ENCODE peak calls at places on chromosomes 4 and X, in five cellular contexts. M is astrocyte of the spinal cord, J is spleen, Q is neural crest cell, W is A549. Y is an unnamed sample.
A peak's percentile ranks its signal among the peaks of the same experiment; 100 is the strongest.

GRCh38 chr4:78644744-78645330 is 93.3 kb downstream of the ANXA3 start:
- DNase-seq in M (peak; percentile 81), J (peak; percentile 85), Q (peak; percentile 20), W (peak; percentile 68), Y (peak; percentile 82)

GRCh38 chrX:13824746-13825145 is 7.9 kb upstream of the GPM6B start:
- DNase-seq in M (no peak), J (no peak), Q (no peak), W (no peak), Y (no peak)

GRCh38 chrX:134236690-134237362 is at the start of gene CCDC160:
- DNase-seq in M (peak; percentile 23), J (peak; percentile 81), Q (peak; percentile 73), W (peak; percentile 28), Y (no peak)

GRCh38 chrX:34909151-34909550 is 33.4 kb upstream of the FAM47B start:
- DNase-seq in M (no peak), J (no peak), Q (no peak), W (no peak), Y (peak; percentile 22)

GRCh38 chr4:41722171-41722570 is 26.4 kb downstream of the PHOX2B start:
- DNase-seq in M (no peak), J (no peak), Q (no peak), W (no peak), Y (no peak)

GRCh38 chr4:87896020-87896621 is 63.4 kb downstream of the MEPE start:
- DNase-seq in M (peak; percentile 85), J (no peak), Q (no peak), W (peak; percentile 14), Y (peak; percentile 77)

GRCh38 chr4:108620101-108620932 is at the start of gene RPL34:
- DNase-seq in M (peak; percentile 98), J (peak; percentile 99), Q (peak; percentile 88), W (peak; percentile 72), Y (peak; percentile 98)

GRCh38 chr4:119026662-119027444 is 108.8 kb upstream of the MYOZ2 start:
- DNase-seq in M (no peak), J (no peak), Q (no peak), W (peak; percentile 28), Y (peak; percentile 69)

GRCh38 chr4:162352580-162353107 is 188.8 kb upstream of the FSTL5 start:
- DNase-seq in M (no peak), J (no peak), Q (no peak), W (no peak), Y (no peak)

GRCh38 chrX:123308663-123309062 is 124.6 kb downstream of the GRIA3 start:
- DNase-seq in M (peak; percentile 3), J (no peak), Q (no peak), W (no peak), Y (no peak)

GRCh38 chr4:36921474-36922220 is 322.9 kb upstream of the NWD2 start:
- DNase-seq in M (no peak), J (no peak), Q (no peak), W (no peak), Y (no peak)

GRCh38 chr4:205097-205756 is 80.9 kb downstream of the ZNF718 start:
- DNase-seq in M (no peak), J (no peak), Q (no peak), W (no peak), Y (no peak)

GRCh38 chr4:15106417-15106816 is 104.1 kb downstream of the CPEB2 start:
- DNase-seq in M (no peak), J (no peak), Q (no peak), W (no peak), Y (no peak)

GRCh38 chr4:646460-646859 is 21.1 kb downstream of the PDE6B start:
- DNase-seq in M (no peak), J (peak; percentile 41), Q (no peak), W (no peak), Y (no peak)

GRCh38 chr4:76527666-76528065 is 92.6 kb downstream of the SHROOM3 start:
- DNase-seq in M (no peak), J (no peak), Q (no peak), W (no peak), Y (no peak)

GRCh38 chr4:139084425-139085093 is 69.0 kb downstream of the NOCT start:
- DNase-seq in M (no peak), J (peak; percentile 97), Q (no peak), W (peak; percentile 60), Y (no peak)

GRCh38 chr4:157576671-157577070 is 356.1 kb downstream of the GRIA2 start:
- DNase-seq in M (no peak), J (no peak), Q (no peak), W (no peak), Y (no peak)

GRCh38 chrX:13078739-13079444 is 34.5 kb upstream of the FAM9C start:
- DNase-seq in M (peak; percentile 91), J (no peak), Q (no peak), W (no peak), Y (peak; percentile 84)

GRCh38 chr4:80069837-80070788 is 2.9 kb downstream of the ANTXR2 start:
- DNase-seq in M (peak; percentile 22), J (no peak), Q (no peak), W (no peak), Y (no peak)

GRCh38 chr4:13983189-13983790 is 355.8 kb upstream of the BOD1L1 start:
- DNase-seq in M (no peak), J (no peak), Q (no peak), W (no peak), Y (no peak)

GRCh38 chr4:184807797-184808718 is 17.7 kb downstream of the ACSL1 start:
- DNase-seq in M (peak; percentile 76), J (no peak), Q (peak; percentile 56), W (no peak), Y (peak; percentile 54)

GRCh38 chrX:68363984-68364383 is 69.3 kb downstream of the OPHN1 start:
- DNase-seq in M (no peak), J (no peak), Q (no peak), W (no peak), Y (no peak)

GRCh38 chrX:39331062-39331704 is 529.9 kb downstream of the MID1IP1 start:
- DNase-seq in M (no peak), J (no peak), Q (no peak), W (no peak), Y (no peak)

GRCh38 chr4:95410387-95411005 is 138.3 kb downstream of the UNC5C start:
- DNase-seq in M (no peak), J (no peak), Q (peak; percentile 24), W (no peak), Y (no peak)

GRCh38 chr4:69749771-69750170 is 10.6 kb downstream of the SULT1B1 start:
- DNase-seq in M (peak; percentile 31), J (no peak), Q (no peak), W (no peak), Y (peak; percentile 62)

GRCh38 chr4:15400911-15401671 is 26.7 kb upstream of the C1QTNF7 start:
- DNase-seq in M (peak; percentile 65), J (peak; percentile 86), Q (no peak), W (no peak), Y (peak; percentile 96)

GRCh38 chrX:153004780-153005179 is 10.9 kb upstream of the PNMA5 start:
- DNase-seq in M (no peak), J (no peak), Q (no peak), W (no peak), Y (no peak)

GRCh38 chr4:140423106-140423505 is 4.3 kb downstream of the CLGN start:
- DNase-seq in M (peak; percentile 19), J (no peak), Q (no peak), W (no peak), Y (peak; percentile 46)

GRCh38 chr4:140427919-140428471 is 547 bp upstream of the CLGN start:
- DNase-seq in M (no peak), J (no peak), Q (no peak), W (no peak), Y (peak; percentile 53)

GRCh38 chr4:140427104-140427918 is at the start of gene CLGN:
- DNase-seq in M (peak; percentile 61), J (peak; percentile 89), Q (peak; percentile 89), W (peak; percentile 63), Y (peak; percentile 38)

DNA sequence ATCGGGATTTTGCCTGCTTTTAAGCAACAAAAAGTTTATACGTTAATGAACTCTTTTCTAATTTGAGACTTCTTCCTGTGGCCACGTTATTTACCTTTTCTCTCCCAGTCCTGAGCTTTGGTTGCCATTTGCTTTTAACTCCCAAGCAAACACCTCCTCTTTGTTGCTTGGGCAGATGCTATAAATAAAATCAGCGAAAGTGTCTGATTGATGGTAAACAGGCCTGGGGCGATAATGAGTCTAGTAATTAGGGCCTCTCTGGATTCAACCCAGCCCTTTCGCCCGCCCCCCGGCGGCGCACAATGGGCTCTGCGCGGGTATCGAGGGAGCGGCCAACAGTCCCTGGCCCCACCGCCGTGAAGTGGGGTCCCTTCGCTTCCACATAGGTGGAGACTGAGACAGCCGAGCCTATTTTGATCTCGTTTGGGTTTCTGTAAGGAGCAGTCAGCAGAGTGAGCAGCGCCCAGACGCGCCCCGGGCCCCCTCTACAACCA is 791 bp downstream of the CLGN start:
- DNase-seq in M (peak; percentile 18), J (no peak), Q (peak; percentile 35), W (peak; percentile 13), Y (no peak)
- TF ChIP-seq CTCF in M (peak; percentile 25), J (no peak), Q (peak; percentile 37), W (no peak), Y (no peak)

DNA sequence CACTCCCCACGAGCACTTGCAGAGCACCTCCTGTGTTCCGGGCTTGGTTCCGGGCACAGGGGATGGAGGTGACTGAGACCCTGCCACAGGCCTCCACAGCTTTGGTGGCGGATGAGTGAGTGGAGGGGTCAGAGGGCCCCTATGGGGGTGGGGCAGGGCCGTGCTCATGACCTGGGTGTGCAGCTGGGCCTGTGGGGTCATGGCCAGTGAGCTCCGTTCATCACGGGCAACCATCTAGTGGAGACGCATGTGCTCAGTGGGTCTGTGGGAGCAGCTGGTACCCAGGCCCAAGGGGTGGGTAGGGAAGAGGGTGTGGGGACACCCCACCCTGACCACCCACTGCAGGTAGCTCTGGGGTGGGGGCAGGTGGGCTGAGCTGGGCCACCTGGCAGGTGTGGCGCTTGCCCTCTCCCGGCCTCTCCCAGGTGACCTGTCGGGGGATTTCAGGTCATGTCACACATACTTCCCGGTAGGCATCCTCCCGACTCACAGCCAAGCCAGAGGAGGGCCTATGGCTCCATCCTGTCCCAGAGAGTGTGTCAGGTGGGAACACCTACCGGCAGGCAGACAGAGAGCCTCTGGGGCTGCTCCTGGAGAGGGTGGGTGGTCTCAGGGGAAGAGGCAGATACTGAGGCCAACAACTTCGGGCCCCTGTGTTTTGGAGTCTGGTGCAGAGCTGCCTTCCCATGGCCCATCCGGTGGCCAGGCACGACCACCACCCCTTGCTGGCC is 3.6 kb downstream of the PSAPL1 start:
- DNase-seq in M (no peak), J (peak; percentile 66), Q (no peak), W (no peak), Y (no peak)
- TF ChIP-seq CTCF in M (no peak), J (no peak), Q (no peak), W (no peak), Y (no peak)

DNA sequence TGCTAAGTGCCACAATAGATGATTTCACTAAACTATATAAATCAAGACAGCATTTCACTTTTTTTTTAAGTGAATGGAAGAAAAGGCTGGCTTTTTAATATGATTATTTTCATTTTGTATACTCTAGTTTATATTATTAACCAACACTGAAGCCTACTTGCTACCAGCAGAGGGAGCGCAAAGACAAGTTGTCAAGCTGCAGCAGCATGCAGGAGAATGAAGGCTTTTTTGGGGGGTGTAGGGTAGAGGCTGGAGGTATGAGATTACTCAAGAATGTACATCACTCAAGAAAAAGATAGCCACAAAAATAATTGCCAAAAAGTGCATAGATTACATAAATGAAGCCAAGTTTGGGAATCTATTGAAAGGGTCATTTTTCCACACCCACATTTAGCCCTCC is 519.5 kb downstream of the FGF13 start:
- DNase-seq in M (peak; percentile 5), J (no peak), Q (peak; percentile 30), W (no peak), Y (peak; percentile 14)
- TF ChIP-seq CTCF in M (peak; percentile 35), J (no peak), Q (peak; percentile 77), W (peak; percentile 37), Y (peak; percentile 46)

GRCh38 chrX:133005616-133006015 is 47.2 kb upstream of the HS6ST2 start:
- DNase-seq in M (no peak), J (no peak), Q (no peak), W (no peak), Y (no peak)

GRCh38 chrX:133007458-133007857 is 49.0 kb upstream of the HS6ST2 start:
- DNase-seq in M (no peak), J (no peak), Q (no peak), W (no peak), Y (no peak)

GRCh38 chrX:133005038-133005437 is 46.6 kb upstream of the HS6ST2 start:
- DNase-seq in M (peak; percentile 5), J (no peak), Q (peak; percentile 18), W (peak; percentile 3), Y (peak; percentile 0)
- TF ChIP-seq CTCF in M (peak; percentile 65), J (no peak), Q (peak; percentile 84), W (peak; percentile 46), Y (peak; percentile 53)

Y was measured in AG10803.